ENCODE peak calls at places on chromosomes 1 and 21, in four cellular contexts. One of them, this sample, is unnamed.

GRCh38 chr1:109659145-109659544 is 3.2 kb downstream of the GSTM4 start:
- DNase-seq in neural progenitor cell: no peak
- DNase-seq in adipocyte: no peak
- DNase-seq in GM23248: no peak
- DNase-seq in this sample: no peak

GRCh38 chr1:27527223-27527856 is 37.4 kb upstream of the WASF2 start:
- DNase-seq in neural progenitor cell: peak; percentile 87
- DNase-seq in adipocyte: no peak
- DNase-seq in GM23248: no peak
- DNase-seq in this sample: peak; percentile 77

GRCh38 chr1:229015791-229016190 is 255.1 kb upstream of the RAB4A start:
- DNase-seq in neural progenitor cell: peak; percentile 29
- DNase-seq in adipocyte: no peak
- DNase-seq in GM23248: no peak
- DNase-seq in this sample: no peak

GRCh38 chr1:173023343-173023742 is 27.4 kb downstream of the TNFSF18 start:
- DNase-seq in neural progenitor cell: no peak
- DNase-seq in adipocyte: no peak
- DNase-seq in GM23248: peak; percentile 46
- DNase-seq in this sample: no peak

GRCh38 chr1:160578694-160579191 is 553 bp downstream of the CD84 start:
- DNase-seq in neural progenitor cell: no peak
- DNase-seq in adipocyte: no peak
- DNase-seq in GM23248: no peak
- DNase-seq in this sample: no peak

GRCh38 chr1:53276153-53276901 is 38.0 kb upstream of the MAGOH start:
- DNase-seq in neural progenitor cell: no peak
- DNase-seq in adipocyte: no peak
- DNase-seq in GM23248: no peak
- DNase-seq in this sample: no peak

GRCh38 chr1:75614455-75615379 is 3.8 kb upstream of the SLC44A5 start:
- DNase-seq in neural progenitor cell: peak; percentile 90
- DNase-seq in adipocyte: peak; percentile 31
- DNase-seq in GM23248: peak; percentile 50
- DNase-seq in this sample: peak; percentile 75

GRCh38 chr1:171788696-171789095 is 7.2 kb downstream of the METTL13 start:
- DNase-seq in neural progenitor cell: no peak
- DNase-seq in adipocyte: peak; percentile 81
- DNase-seq in GM23248: peak; percentile 96
- DNase-seq in this sample: no peak

GRCh38 chr1:3863231-3863935 is 6.1 kb downstream of the DFFB start:
- DNase-seq in neural progenitor cell: no peak
- DNase-seq in adipocyte: no peak
- DNase-seq in GM23248: no peak
- DNase-seq in this sample: no peak

GRCh38 chr1:207495816-207496792 is at the start of gene CR1:
- DNase-seq in neural progenitor cell: peak; percentile 65
- DNase-seq in adipocyte: peak; percentile 25
- DNase-seq in GM23248: peak; percentile 18
- DNase-seq in this sample: no peak

GRCh38 chr1:8047686-8048522 is 21.8 kb upstream of the ERRFI1 start:
- DNase-seq in neural progenitor cell: no peak
- DNase-seq in adipocyte: peak; percentile 93
- DNase-seq in GM23248: peak; percentile 85
- DNase-seq in this sample: no peak

GRCh38 chr1:15678578-15678977 is 5.5 kb upstream of the PLEKHM2 start:
- DNase-seq in neural progenitor cell: no peak
- DNase-seq in adipocyte: peak; percentile 14
- DNase-seq in GM23248: peak; percentile 77
- DNase-seq in this sample: no peak

GRCh38 chr1:219806642-219807041 is 121.7 kb downstream of the SLC30A10 start:
- DNase-seq in neural progenitor cell: no peak
- DNase-seq in adipocyte: no peak
- DNase-seq in GM23248: no peak
- DNase-seq in this sample: no peak

GRCh38 chr1:220451541-220451940 is 76.4 kb upstream of the MARK1 start:
- DNase-seq in neural progenitor cell: no peak
- DNase-seq in adipocyte: no peak
- DNase-seq in GM23248: no peak
- DNase-seq in this sample: peak; percentile 23

GRCh38 chr1:235127203-235127602 is 1.4 kb downstream of the TOMM20 start:
- DNase-seq in neural progenitor cell: no peak
- DNase-seq in adipocyte: peak; percentile 25
- DNase-seq in GM23248: peak; percentile 46
- DNase-seq in this sample: no peak

GRCh38 chr1:2314803-2315710 is 76.3 kb downstream of the MORN1 start:
- DNase-seq in neural progenitor cell: peak; percentile 79
- DNase-seq in adipocyte: peak; percentile 79
- DNase-seq in GM23248: peak; percentile 57
- DNase-seq in this sample: no peak

GRCh38 chr21:31892686-31893085 is 19.9 kb downstream of the HUNK start:
- DNase-seq in neural progenitor cell: peak; percentile 36
- DNase-seq in adipocyte: no peak
- DNase-seq in GM23248: no peak
- DNase-seq in this sample: no peak

GRCh38 chr1:235946570-235946981 is 79.9 kb upstream of the LYST start:
- DNase-seq in neural progenitor cell: no peak
- DNase-seq in adipocyte: peak; percentile 37
- DNase-seq in GM23248: peak; percentile 49
- DNase-seq in this sample: no peak

GRCh38 chr1:216824511-216824910 is 101.3 kb upstream of the ESRRG start:
- DNase-seq in neural progenitor cell: no peak
- DNase-seq in adipocyte: no peak
- DNase-seq in GM23248: no peak
- DNase-seq in this sample: no peak

GRCh38 chr1:212860713-212861581 is 2.9 kb downstream of the FLVCR1 start:
- DNase-seq in neural progenitor cell: peak; percentile 39
- DNase-seq in adipocyte: no peak
- DNase-seq in GM23248: peak; percentile 38
- DNase-seq in this sample: peak; percentile 39

GRCh38 chr1:43348809-43349593 is 9.8 kb upstream of the CDC20 start:
- DNase-seq in neural progenitor cell: peak; percentile 97
- DNase-seq in adipocyte: peak; percentile 55
- DNase-seq in GM23248: peak; percentile 54
- DNase-seq in this sample: peak; percentile 93

GRCh38 chr1:153364766-153365678 is 7.4 kb downstream of the S100A9 start:
- DNase-seq in neural progenitor cell: no peak
- DNase-seq in adipocyte: no peak
- DNase-seq in GM23248: no peak
- DNase-seq in this sample: no peak

GRCh38 chr1:201703646-201704438 is 125.1 kb upstream of the IPO9 start:
- DNase-seq in neural progenitor cell: peak; percentile 94
- DNase-seq in adipocyte: peak; percentile 94
- DNase-seq in GM23248: peak; percentile 93
- DNase-seq in this sample: peak; percentile 88

GRCh38 chr1:235999259-235999925 is 65.5 kb downstream of the NID1 start:
- DNase-seq in neural progenitor cell: no peak
- DNase-seq in adipocyte: peak; percentile 73
- DNase-seq in GM23248: peak; percentile 93
- DNase-seq in this sample: peak; percentile 16

GRCh38 chr1:153852170-153852569 is 70.6 kb downstream of the GATAD2B start:
- DNase-seq in neural progenitor cell: no peak
- DNase-seq in adipocyte: no peak
- DNase-seq in GM23248: no peak
- DNase-seq in this sample: no peak

GRCh38 chr1:195326325-195326724 is 1281.9 kb downstream of the KCNT2 start:
- DNase-seq in neural progenitor cell: no peak
- DNase-seq in adipocyte: no peak
- DNase-seq in GM23248: no peak
- DNase-seq in this sample: no peak

GRCh38 chr1:113036639-113037321 is 36.2 kb upstream of the LRIG2 start:
- DNase-seq in neural progenitor cell: no peak
- DNase-seq in adipocyte: no peak
- DNase-seq in GM23248: peak; percentile 19
- DNase-seq in this sample: no peak

GRCh38 chr21:32844653-32845443 is 73.3 kb upstream of the PAXBP1 start:
- DNase-seq in neural progenitor cell: peak; percentile 44
- DNase-seq in adipocyte: peak; percentile 60
- DNase-seq in GM23248: peak; percentile 95
- DNase-seq in this sample: no peak

GRCh38 chr21:25568230-25568629 is 39.1 kb downstream of the MRPL39 start:
- DNase-seq in neural progenitor cell: peak; percentile 22
- DNase-seq in adipocyte: no peak
- DNase-seq in GM23248: no peak
- DNase-seq in this sample: no peak

GRCh38 chr1:118987431-118988185 is 535 bp downstream of the TBX15 start:
- DNase-seq in neural progenitor cell: peak; percentile 82
- DNase-seq in adipocyte: peak; percentile 35
- DNase-seq in GM23248: peak; percentile 82
- DNase-seq in this sample: no peak

GRCh38 chr1:81174811-81175476 is 625.8 kb upstream of the ADGRL2 start:
- DNase-seq in neural progenitor cell: no peak
- DNase-seq in adipocyte: no peak
- DNase-seq in GM23248: peak; percentile 31
- DNase-seq in this sample: no peak

GRCh38 chr1:207863893-207864535 is 46.9 kb downstream of the CD34 start:
- DNase-seq in neural progenitor cell: no peak
- DNase-seq in adipocyte: no peak
- DNase-seq in GM23248: no peak
- DNase-seq in this sample: no peak

GRCh38 chr1:8903908-8904650 is 25.6 kb upstream of the ENO1 start:
- DNase-seq in neural progenitor cell: no peak
- DNase-seq in adipocyte: peak; percentile 98
- DNase-seq in GM23248: peak; percentile 98
- DNase-seq in this sample: no peak

GRCh38 chr1:246709845-246710244 is 14.4 kb upstream of the SCCPDH start:
- DNase-seq in neural progenitor cell: no peak
- DNase-seq in adipocyte: no peak
- DNase-seq in GM23248: no peak
- DNase-seq in this sample: no peak

GRCh38 chr21:37463083-37463780 is 96.7 kb downstream of the DYRK1A start:
- DNase-seq in neural progenitor cell: peak; percentile 37
- DNase-seq in adipocyte: peak; percentile 56
- DNase-seq in GM23248: peak; percentile 79
- DNase-seq in this sample: no peak

GRCh38 chr1:221494670-221495069 is 247.2 kb downstream of the DUSP10 start:
- DNase-seq in neural progenitor cell: no peak
- DNase-seq in adipocyte: no peak
- DNase-seq in GM23248: peak; percentile 30
- DNase-seq in this sample: no peak

GRCh38 chr21:42153046-42153685 is 65.8 kb upstream of the ABCG1 start:
- DNase-seq in neural progenitor cell: no peak
- DNase-seq in adipocyte: no peak
- DNase-seq in GM23248: no peak
- DNase-seq in this sample: no peak
- H3K4me3 ChIP-seq in neural progenitor cell: no peak overlapping the region
- H3K4me3 ChIP-seq in adipocyte: no peak overlapping the region
- H3K4me3 ChIP-seq in GM23248: no peak overlapping the region
- H3K4me3 ChIP-seq in this sample: no peak overlapping the region

GRCh38 chr1:96418969-96419368 is 302.6 kb upstream of the PTBP2 start:
- DNase-seq in neural progenitor cell: no peak
- DNase-seq in adipocyte: no peak
- DNase-seq in GM23248: no peak
- DNase-seq in this sample: no peak

GRCh38 chr1:96425382-96426129 is 296.0 kb upstream of the PTBP2 start:
- DNase-seq in neural progenitor cell: peak; percentile 1
- DNase-seq in adipocyte: peak; percentile 4
- DNase-seq in GM23248: no peak
- DNase-seq in this sample: no peak

DNA sequence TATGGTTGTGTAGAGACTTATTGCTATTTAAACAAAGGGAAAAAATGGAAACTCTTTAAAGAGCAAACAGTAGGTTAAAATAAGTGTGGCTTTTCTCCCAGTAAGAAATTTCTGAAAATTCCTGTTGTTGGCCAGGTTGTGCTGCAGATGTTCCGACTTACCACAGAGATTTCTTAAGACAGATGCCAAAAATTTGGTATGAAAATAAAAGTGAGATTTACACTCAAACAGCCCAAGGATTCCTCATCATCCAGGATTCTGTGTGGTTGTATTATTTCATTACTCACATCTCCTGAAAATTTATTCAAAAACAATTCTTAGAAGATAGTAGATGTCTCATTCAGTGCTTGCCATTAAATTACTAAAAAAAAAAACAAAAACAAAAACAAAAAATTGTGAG is 296.7 kb upstream of the PTBP2 start:
- DNase-seq in neural progenitor cell: no peak
- DNase-seq in adipocyte: peak; percentile 44
- DNase-seq in GM23248: peak; percentile 57
- DNase-seq in this sample: no peak
- H3K9ac ChIP-seq in neural progenitor cell: no peak overlapping the region
- H3K9ac ChIP-seq in adipocyte: no peak overlapping the region
- H3K9ac ChIP-seq in GM23248: no peak overlapping the region
- H3K9ac ChIP-seq in this sample: no peak overlapping the region

DNA sequence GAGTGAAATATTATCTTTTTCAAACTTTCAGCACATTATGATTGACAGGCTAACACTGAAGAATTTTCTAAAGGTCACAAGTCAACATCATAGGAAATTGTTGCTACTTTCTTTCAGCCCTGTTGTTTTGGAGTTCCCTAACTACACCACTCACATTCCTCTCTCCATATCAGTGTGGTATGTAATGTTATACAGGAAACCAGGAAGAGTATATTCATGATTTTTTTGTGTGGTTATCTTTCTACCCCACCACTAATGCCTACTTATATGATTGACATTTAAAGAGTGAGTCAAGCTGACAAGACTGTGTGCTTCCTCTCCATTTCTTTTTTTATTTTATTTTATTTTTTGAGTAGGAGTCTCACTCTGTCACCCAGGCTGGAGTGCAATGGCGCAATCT is 47.8 kb upstream of the PRDM2 start:
- DNase-seq in neural progenitor cell: no peak
- DNase-seq in adipocyte: no peak
- DNase-seq in GM23248: no peak
- DNase-seq in this sample: no peak
- H3K4me3 ChIP-seq in neural progenitor cell: no peak overlapping the region
- H3K4me3 ChIP-seq in adipocyte: no peak overlapping the region
- H3K4me3 ChIP-seq in GM23248: no peak overlapping the region
- H3K4me3 ChIP-seq in this sample: no peak overlapping the region

DNA sequence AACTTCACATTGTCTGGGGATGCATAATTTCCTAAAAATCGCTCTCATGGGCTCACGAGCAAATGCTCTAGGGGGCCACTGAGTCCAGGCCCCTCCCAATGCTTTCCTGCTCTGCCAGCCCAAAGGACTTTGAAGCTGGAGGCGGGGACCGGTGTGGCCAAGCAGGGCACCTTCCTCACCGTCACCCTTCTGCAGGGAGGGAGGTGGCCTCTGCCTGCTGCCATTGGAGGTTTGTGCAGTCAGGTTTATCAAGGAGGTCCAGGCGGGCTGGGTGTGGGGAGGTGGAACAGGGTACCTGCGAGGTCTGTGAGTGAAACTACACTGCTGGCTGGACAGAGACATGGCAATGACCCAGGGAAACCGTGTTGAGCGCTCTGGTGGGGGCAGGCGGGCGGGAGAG is 58.1 kb upstream of the TRAPPC10 start:
- DNase-seq in neural progenitor cell: no peak
- DNase-seq in adipocyte: no peak
- DNase-seq in GM23248: no peak
- DNase-seq in this sample: no peak
- H3K9ac ChIP-seq in neural progenitor cell: no peak overlapping the region
- H3K9ac ChIP-seq in adipocyte: no peak overlapping the region
- H3K9ac ChIP-seq in GM23248: no peak overlapping the region
- H3K9ac ChIP-seq in this sample: no peak overlapping the region

GRCh38 chr1:26410706-26411623 is at the start of gene LIN28A:
- DNase-seq in neural progenitor cell: peak; percentile 63
- DNase-seq in adipocyte: no peak
- DNase-seq in GM23248: no peak
- DNase-seq in this sample: peak; percentile 20
- H3K4me3 ChIP-seq in neural progenitor cell: peak within 1 kb of the TSS; percentile 90
- H3K4me3 ChIP-seq in adipocyte: no peak within 1 kb of the TSS
- H3K4me3 ChIP-seq in GM23248: no peak within 1 kb of the TSS
- H3K4me3 ChIP-seq in this sample: peak within 1 kb of the TSS; percentile 100

This sample was measured in NT2/D1.